ENCODE peak calls at places on chromosomes 1 and 21, in ten cellular contexts. I is GM20000, F is left ventricle myocardium inferior, Q is stromal cell of bone marrow, U is HAP-1, B is NCI-H748 treated with DMSO at 0.1 percent for 48 hours, C is NCI-H1092, T is T-helper 9 cell, A is NCI-H510A, V is HS-5. E is an unnamed sample.

GRCh38 chr1:65260851-65261473 is 48.4 kb upstream of the DNAJC6 start:
- DNase-seq in T (no peak), Q (peak), C (no peak), A (no peak), V (peak), U (no peak), I (no peak), F (no peak), B (no peak), E (peak)

GRCh38 chr1:173853074-173853473 is 14.7 kb downstream of the GAS5 start:
- DNase-seq in Q (no peak), I (no peak), B (no peak), A (no peak), F (no peak), C (no peak), U (no peak), V (no peak), T (no peak), E (peak)

GRCh38 chr1:116667577-116668105 is at the start of gene IGSF3:
- DNase-seq in A (peak), U (peak), Q (no peak), T (peak), F (peak), C (peak), V (no peak), I (peak), B (peak), E (peak)

GRCh38 chr1:9097947-9098705 is 28.7 kb upstream of the SLC2A5 start:
- DNase-seq in V (no peak), C (no peak), Q (no peak), F (no peak), T (no peak), B (no peak), U (no peak), A (no peak), I (no peak), E (no peak)

GRCh38 chr21:42836767-42837301 is 42.5 kb downstream of the WDR4 start:
- DNase-seq in F (no peak), Q (no peak), T (no peak), A (no peak), V (no peak), B (no peak), I (no peak), C (no peak), U (no peak), E (no peak)

GRCh38 chr1:6207075-6207885 is 1.4 kb downstream of the RNF207 start:
- DNase-seq in U (no peak), T (no peak), V (no peak), F (no peak), I (no peak), B (no peak), Q (no peak), A (no peak), C (no peak), E (no peak)

GRCh38 chr21:27700974-27701614 is 734.2 kb upstream of the ADAMTS5 start:
- DNase-seq in F (peak), I (peak), A (peak), C (peak), U (peak), B (peak), T (peak), V (peak), Q (peak), E (peak)

GRCh38 chr1:175192111-175192629 is 406 bp downstream of the KIAA0040 start:
- DNase-seq in Q (no peak), V (no peak), U (peak), F (peak), I (peak), A (peak), B (no peak), T (peak), C (peak), E (peak)

GRCh38 chr1:34871443-34872132 is 12.0 kb upstream of the SMIM12 start:
- DNase-seq in I (no peak), Q (no peak), A (no peak), T (no peak), C (no peak), U (no peak), F (no peak), V (no peak), B (no peak), E (no peak)

GRCh38 chr1:24508911-24509310 is 6.3 kb downstream of the RCAN3 start:
- DNase-seq in V (no peak), I (no peak), A (no peak), B (no peak), T (no peak), U (no peak), Q (no peak), F (no peak), C (no peak), E (no peak)

GRCh38 chr1:87754036-87754603 is 425.4 kb downstream of the LMO4 start:
- DNase-seq in B (no peak), U (no peak), Q (no peak), C (no peak), V (no peak), T (no peak), F (no peak), I (no peak), A (no peak), E (no peak)

GRCh38 chr1:18951416-18951815 is 5.1 kb downstream of the IFFO2 start:
- DNase-seq in F (no peak), T (no peak), A (no peak), C (no peak), U (no peak), Q (no peak), I (no peak), V (no peak), B (no peak), E (no peak)

GRCh38 chr1:150562384-150563339 is 13.5 kb downstream of the ADAMTSL4 start:
- DNase-seq in I (peak), A (no peak), F (no peak), T (peak), B (no peak), Q (no peak), C (no peak), U (peak), V (no peak), E (peak)

GRCh38 chr1:47347735-47348134 is 14.1 kb downstream of the CMPK1 start:
- DNase-seq in I (no peak), A (no peak), Q (no peak), C (no peak), T (no peak), F (no peak), V (no peak), U (no peak), B (no peak), E (no peak)

GRCh38 chr1:2208309-2209239 is 14.0 kb upstream of the FAAP20 start:
- DNase-seq in I (no peak), B (no peak), V (no peak), U (no peak), C (no peak), A (no peak), Q (peak), T (no peak), F (peak), E (peak)

GRCh38 chr1:78651247-78651646 is 1.6 kb downstream of the IFI44 start:
- DNase-seq in C (no peak), F (no peak), A (no peak), I (no peak), Q (peak), B (no peak), T (no peak), V (peak), U (no peak), E (no peak)

GRCh38 chr21:46160563-46161179 is 5.3 kb upstream of the FTCD start:
- DNase-seq in C (no peak), A (no peak), V (no peak), Q (no peak), U (peak), I (no peak), T (no peak), F (no peak), B (no peak), E (no peak)

GRCh38 chr1:174131032-174131638 is 28.2 kb upstream of the RABGAP1L start:
- DNase-seq in T (no peak), C (no peak), U (no peak), B (no peak), Q (no peak), F (no peak), I (no peak), A (no peak), V (no peak), E (no peak)

GRCh38 chr1:2466834-2467554 is 9.1 kb upstream of the PLCH2 start:
- DNase-seq in F (no peak), V (no peak), B (no peak), U (peak), I (peak), T (peak), A (no peak), Q (no peak), C (no peak), E (no peak)